ENCODE peak calls at places on chromosome 5, in five cellular contexts. U, C, Q, O and T are unnamed samples.

GRCh38 chr5:124871299-124871698 is 124.9 kb upstream of the ZNF608 start:
- DNase-seq in C (no peak), Q (no peak), U (no peak), O (no peak), T (no peak)

GRCh38 chr5:170389250-170389902 is at the start of gene KCNMB1:
- DNase-seq in U (peak; percentile 90), C (no peak), Q (no peak), O (no peak), T (no peak)

GRCh38 chr5:115429345-115429940 is 115.1 kb downstream of the FEM1C start:
- DNase-seq in U (no peak), Q (no peak), O (no peak), C (no peak), T (no peak)

GRCh38 chr5:35773936-35774335 is 82.8 kb upstream of the IL7R start:
- DNase-seq in O (no peak), U (no peak), C (no peak), Q (no peak), T (no peak)

GRCh38 chr5:127053049-127053448 is 20.3 kb downstream of the C5orf63 start:
- DNase-seq in O (no peak), C (no peak), Q (no peak), U (no peak), T (no peak)

GRCh38 chr5:54289769-54290168 is 20.6 kb downstream of the ARL15 start:
- DNase-seq in Q (no peak), C (no peak), O (no peak), U (no peak), T (no peak)

GRCh38 chr5:175216991-175217390 is 227.0 kb downstream of the DRD1 start:
- DNase-seq in O (no peak), C (no peak), U (no peak), Q (no peak), T (no peak)

GRCh38 chr5:98530224-98530623 is 243.2 kb upstream of the RGMB start:
- DNase-seq in Q (no peak), O (no peak), C (no peak), U (no peak), T (no peak)

GRCh38 chr5:16619136-16619535 is 2.3 kb upstream of the RETREG1 start:
- DNase-seq in O (no peak), U (no peak), Q (no peak), C (no peak), T (no peak)

GRCh38 chr5:73515232-73515631 is 17.0 kb downstream of the BTF3 start:
- DNase-seq in U (no peak), O (no peak), C (no peak), Q (no peak), T (no peak)

GRCh38 chr5:107925195-107925594 is 254.5 kb upstream of the EFNA5 start:
- DNase-seq in U (no peak), C (no peak), Q (no peak), O (no peak), T (no peak)

GRCh38 chr5:110785356-110785755 is 46.5 kb downstream of the SLC25A46 start:
- DNase-seq in Q (no peak), C (no peak), O (no peak), U (no peak), T (no peak)

GRCh38 chr5:124649548-124650501 is 96.6 kb downstream of the ZNF608 start:
- DNase-seq in C (peak; percentile 74), O (peak; percentile 50), Q (peak; percentile 90), U (no peak), T (no peak)

GRCh38 chr5:139863361-139863760 is 67.8 kb downstream of the PSD2 start:
- DNase-seq in C (no peak), Q (peak; percentile 73), U (peak; percentile 90), O (peak; percentile 88), T (no peak)

GRCh38 chr5:139861889-139862207 is 66.2 kb downstream of the PSD2 start:
- DNase-seq in U (no peak), Q (no peak), O (no peak), C (no peak), T (no peak)

GRCh38 chr5:139862313-139862712 is 66.7 kb downstream of the PSD2 start:
- DNase-seq in U (no peak), O (no peak), Q (peak; percentile 25), C (no peak), T (no peak)

GRCh38 chr5:139863855-139864558 is 68.4 kb downstream of the PSD2 start:
- DNase-seq in Q (peak; percentile 63), U (peak; percentile 83), C (peak; percentile 15), O (peak; percentile 74), T (no peak)

GRCh38 chr5:139862803-139863202 is 67.2 kb downstream of the PSD2 start:
- DNase-seq in Q (no peak), U (no peak), O (no peak), C (no peak), T (no peak)
- TF ChIP-seq CTCF in Q (no peak), U (no peak), O (no peak), C (peak; percentile 12), T (no peak)

DNA sequence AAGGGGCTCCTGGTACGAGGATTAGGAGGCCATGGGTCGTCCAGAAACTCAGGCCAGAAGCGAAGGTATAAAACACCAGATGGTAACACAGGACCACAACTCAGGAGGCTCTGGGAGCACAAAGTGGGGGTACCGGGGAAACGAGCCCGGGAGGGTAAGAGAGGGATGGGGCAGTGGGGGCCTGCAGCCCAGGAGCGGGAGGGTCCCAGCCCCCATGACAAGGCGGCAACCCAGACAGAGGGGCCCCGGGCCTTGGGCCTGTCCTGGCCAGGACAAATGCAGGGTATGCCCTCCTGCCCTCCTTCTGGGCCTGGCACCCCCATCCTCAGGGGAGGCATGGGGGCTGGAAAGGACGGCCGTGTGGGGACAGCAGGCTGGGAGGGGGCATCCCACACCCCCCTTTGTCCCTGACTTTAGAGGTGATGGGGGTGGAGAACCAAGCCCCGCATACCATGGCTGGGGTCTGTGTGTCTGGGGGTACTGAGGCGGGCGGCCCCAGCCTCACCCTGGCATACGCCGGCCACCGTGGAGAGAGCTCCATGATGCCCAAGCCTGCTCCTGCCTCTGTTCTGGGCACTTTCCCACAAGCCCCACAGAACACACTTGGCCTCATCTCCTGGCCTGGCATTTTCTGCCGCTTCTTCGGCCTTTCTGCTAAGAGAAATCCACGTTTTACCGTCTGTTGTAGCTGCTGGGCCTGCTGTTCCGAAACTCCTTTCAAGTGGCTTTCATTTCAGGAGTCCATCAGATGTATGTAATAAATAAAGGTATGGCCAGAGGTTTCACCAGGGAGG is 46.9 kb upstream of the EXOC3 start:
- DNase-seq in O (no peak), C (no peak), U (peak; percentile 50), Q (no peak), T (peak; percentile 54)
- H3K27ac ChIP-seq in O (no peak overlapping the region), C (peak overlapping the region; percentile 93), U (peak overlapping the region; percentile 27), Q (peak overlapping the region; percentile 28), T (no peak overlapping the region)

GRCh38 chr5:114361724-114362196 is at the start of gene KCNN2:
- DNase-seq in U (peak; percentile 90), C (peak; percentile 53), O (peak; percentile 73), Q (peak; percentile 81), T (peak; percentile 78)

GRCh38 chr5:114362977-114363721 is 1.3 kb downstream of the KCNN2 start:
- DNase-seq in C (no peak), Q (peak; percentile 74), U (no peak), O (no peak), T (no peak)

GRCh38 chr5:114362197-114362976 is 517 bp downstream of the KCNN2 start:
- DNase-seq in U (no peak), C (no peak), O (no peak), Q (peak; percentile 83), T (peak; percentile 69)

GRCh38 chr5:114360362-114360761 is 1.5 kb upstream of the KCNN2 start:
- DNase-seq in O (no peak), U (no peak), C (no peak), Q (no peak), T (no peak)

GRCh38 chr5:114360816-114361723 is 800 bp upstream of the KCNN2 start:
- DNase-seq in U (no peak), O (peak; percentile 26), Q (peak; percentile 73), C (no peak), T (no peak)
- H3K4me3 ChIP-seq in U (peak overlapping the region; percentile 75), O (peak overlapping the region; percentile 37), Q (peak overlapping the region; percentile 56), C (peak overlapping the region; percentile 69), T (peak overlapping the region; percentile 27)

GRCh38 chr5:151528996-151529395 is 62.1 kb downstream of the FAT2 start:
- DNase-seq in C (no peak), U (no peak), O (no peak), Q (no peak), T (no peak)

GRCh38 chr5:151520294-151520693 is 70.8 kb downstream of the FAT2 start:
- DNase-seq in Q (no peak), U (no peak), O (no peak), C (no peak), T (no peak)

DNA sequence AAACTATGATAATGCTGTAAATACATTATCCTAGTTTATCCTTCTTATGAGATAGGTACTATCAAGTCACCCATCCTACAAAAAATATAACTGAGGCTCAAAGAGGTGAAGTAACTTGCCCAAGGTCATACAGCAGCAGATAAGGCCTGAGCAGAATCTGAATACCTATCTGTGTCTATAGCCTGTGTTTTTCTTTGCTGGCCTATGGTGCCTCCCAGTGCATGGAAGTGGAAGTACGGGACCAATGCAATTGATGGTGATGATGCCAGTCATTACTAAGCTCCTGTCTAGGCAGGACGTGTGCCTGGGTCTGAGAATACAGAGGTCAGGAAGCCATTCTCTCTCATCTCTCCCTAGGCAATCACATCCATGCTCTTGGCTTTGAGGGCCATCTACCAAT is 67.8 kb downstream of the FAT2 start:
- DNase-seq in C (no peak), Q (no peak), U (no peak), O (no peak), T (no peak)
- TF ChIP-seq CTCF in C (peak; percentile 77), Q (peak; percentile 55), U (peak; percentile 14), O (no peak), T (peak; percentile 74)

GRCh38 chr5:93622240-93622885 is 39.3 kb downstream of the NR2F1 start:
- DNase-seq in O (no peak), C (no peak), Q (no peak), U (no peak), T (no peak)
- H3K27ac ChIP-seq in O (no peak overlapping the region), C (no peak overlapping the region), Q (peak overlapping the region; percentile 67), U (peak overlapping the region; percentile 73), T (peak overlapping the region; percentile 34)

GRCh38 chr5:72290356-72291133 is 29.5 kb downstream of the MRPS27 start:
- DNase-seq in O (no peak), C (no peak), U (no peak), Q (no peak), T (no peak)
- H3K4me3 ChIP-seq in O (no peak overlapping the region), C (no peak overlapping the region), U (no peak overlapping the region), Q (no peak overlapping the region), T (no peak overlapping the region)

GRCh38 chr5:156798201-156798600 is 51.9 kb upstream of the PPP1R2B start:
- DNase-seq in U (no peak), Q (no peak), C (no peak), O (no peak), T (no peak)
- TF ChIP-seq CTCF in U (no peak), Q (no peak), C (no peak), O (no peak), T (no peak)

DNA sequence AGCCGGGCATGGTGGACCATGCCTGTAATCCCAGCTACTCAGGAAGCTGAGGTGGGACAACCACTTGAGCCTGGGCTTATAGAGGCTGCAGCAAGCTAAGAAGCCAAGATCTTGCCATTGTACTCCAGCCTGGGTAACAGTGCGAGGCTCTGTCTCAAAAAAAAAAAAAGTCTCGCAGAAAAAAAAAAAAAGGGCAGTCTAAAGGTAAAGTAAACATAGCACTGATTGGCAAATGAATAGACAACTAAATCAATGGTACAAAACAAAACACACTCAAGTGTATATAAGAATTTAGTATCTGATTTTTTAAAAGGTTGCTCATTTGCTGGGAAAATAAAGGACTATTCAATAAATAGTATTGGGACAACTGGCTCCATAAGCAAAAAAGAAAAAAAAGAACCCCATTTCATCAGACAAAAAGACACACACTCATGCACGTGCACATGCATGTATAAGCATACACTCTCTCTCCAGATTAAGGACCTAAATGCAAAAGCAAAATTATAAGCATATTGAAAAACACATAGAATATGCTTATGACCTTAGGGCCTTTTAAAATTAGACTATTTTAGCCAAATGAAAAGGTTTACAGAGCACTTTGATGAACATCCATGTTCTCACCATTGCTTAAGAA is 5.7 kb downstream of the IL6ST start:
- DNase-seq in O (no peak), Q (no peak), U (no peak), C (no peak), T (no peak)
- H3K27ac ChIP-seq in O (no peak overlapping the region), Q (peak overlapping the region; percentile 35), U (no peak overlapping the region), C (no peak overlapping the region), T (no peak overlapping the region)